ENCODE peak calls at places on chromosome 21, in nine cellular contexts. L is HuH-7; Z is NCI-H1105 treated with DMSO at 0.1 percent for 48 hours; N is bronchial epithelial cell; K is tibial nerve; E is fibroblast of mammary gland; X is skeletal muscle cell; P is activated T-cell treated with anti-CD3 and anti-CD28 coated beads for 1 hour; D is stimulated activated CD4-positive, alpha-beta T cell treated with anti-CD3 and anti-CD28 coated beads, Interleukin-12 subunit alpha, Interleukin-12 subunit beta, amount 100 ng/mL, for 4 hours. I is an unnamed sample.
A peak's percentile ranks its signal among the peaks of the same experiment; 100 is the strongest.

GRCh38 chr21:44764319-44765230 is 37.0 kb downstream of the UBE2G2 start:
- DNase-seq in E (no peak), D (no peak), Z (no peak), P (no peak), X (no peak), L (no peak), N (no peak), K (no peak), I (no peak)

GRCh38 chr21:28818663-28819278 is 173.9 kb downstream of the LTN1 start:
- DNase-seq in Z (no peak), X (peak; percentile 19), K (no peak), E (peak; percentile 64), L (no peak), N (no peak), P (no peak), D (no peak), I (no peak)

GRCh38 chr21:16239659-16240265 is 510.0 kb downstream of the USP25 start:
- DNase-seq in K (no peak), X (no peak), E (peak; percentile 8), N (no peak), D (no peak), Z (no peak), L (no peak), P (no peak), I (no peak)

GRCh38 chr21:45040114-45040715 is 34.2 kb upstream of the ADARB1 start:
- DNase-seq in D (no peak), X (no peak), P (no peak), K (no peak), L (no peak), N (no peak), Z (no peak), E (no peak), I (no peak)

GRCh38 chr21:34521561-34521960 is 9.6 kb upstream of the KCNE1 start:
- DNase-seq in N (no peak), D (no peak), P (no peak), Z (no peak), L (no peak), X (no peak), E (no peak), K (no peak), I (no peak)

GRCh38 chr21:29741761-29742160 is 198.0 kb downstream of the GRIK1 start:
- DNase-seq in E (no peak), N (no peak), L (no peak), X (no peak), Z (no peak), D (no peak), K (no peak), P (no peak), I (no peak)

GRCh38 chr21:17921579-17922530 is 102.7 kb upstream of the C21orf91 start:
- DNase-seq in E (peak; percentile 99), K (no peak), P (no peak), N (peak; percentile 99), L (no peak), D (no peak), Z (no peak), X (peak; percentile 69), I (no peak)

GRCh38 chr21:32257952-32258785 is 20.7 kb downstream of the MIS18A start:
- DNase-seq in L (peak; percentile 71), Z (peak; percentile 78), P (no peak), K (peak; percentile 58), D (no peak), N (peak; percentile 61), E (peak; percentile 83), X (peak; percentile 36), I (no peak)

GRCh38 chr21:33937931-33938339 is 22.3 kb upstream of the ATP5PO start:
- DNase-seq in E (no peak), L (no peak), Z (no peak), K (no peak), X (no peak), N (no peak), D (no peak), P (no peak), I (peak; percentile 33)

GRCh38 chr21:38181101-38181500 is 75.7 kb upstream of the KCNJ15 start:
- DNase-seq in Z (no peak), K (no peak), E (peak; percentile 71), D (no peak), P (no peak), L (no peak), X (no peak), N (peak; percentile 63), I (no peak)

GRCh38 chr21:14582934-14583628 is 37.0 kb upstream of the SAMSN1 start:
- DNase-seq in Z (no peak), N (no peak), E (no peak), P (no peak), D (no peak), L (no peak), X (no peak), K (no peak), I (no peak)

GRCh38 chr21:45950740-45951515 is 30.6 kb upstream of the COL6A1 start:
- DNase-seq in K (no peak), L (no peak), E (peak; percentile 65), N (no peak), D (no peak), Z (peak; percentile 70), P (no peak), X (no peak), I (no peak)

GRCh38 chr21:45283611-45284455 is 3.9 kb downstream of the POFUT2 start:
- DNase-seq in L (no peak), D (no peak), P (no peak), E (no peak), X (no peak), N (no peak), K (peak; percentile 7), Z (no peak), I (no peak)

GRCh38 chr21:45412909-45413581 is 8.1 kb downstream of the COL18A1 start:
- DNase-seq in L (no peak), N (no peak), X (no peak), K (no peak), D (no peak), P (no peak), E (no peak), Z (no peak), I (no peak)

GRCh38 chr21:27804515-27804914 is 837.6 kb upstream of the ADAMTS5 start:
- DNase-seq in E (no peak), K (no peak), X (no peak), N (no peak), D (no peak), Z (no peak), P (no peak), L (no peak), I (no peak)

GRCh38 chr21:42261832-42262200 is 42.9 kb downstream of the ABCG1 start:
- DNase-seq in E (no peak), L (no peak), P (no peak), D (no peak), Z (no peak), K (no peak), N (no peak), X (no peak), I (no peak)

GRCh38 chr21:43866659-43867331 is 1.8 kb downstream of the AGPAT3 start:
- DNase-seq in L (peak; percentile 84), P (peak; percentile 36), E (no peak), N (peak; percentile 40), Z (no peak), K (no peak), X (no peak), D (peak; percentile 52), I (peak; percentile 58)

GRCh38 chr21:42438316-42439205 is 34.9 kb downstream of the UBASH3A start:
- DNase-seq in L (no peak), N (no peak), P (no peak), K (no peak), D (no peak), X (no peak), E (no peak), Z (no peak), I (no peak)

GRCh38 chr21:45479691-45480675 is 62.3 kb downstream of the SLC19A1 start:
- DNase-seq in E (no peak), D (peak; percentile 20), X (no peak), Z (no peak), P (no peak), N (no peak), K (no peak), L (no peak), I (no peak)

GRCh38 chr21:33870768-33871167 is 44.8 kb downstream of the ATP5PO start:
- DNase-seq in P (no peak), D (no peak), N (no peak), E (no peak), L (no peak), K (no peak), X (no peak), Z (no peak), I (no peak)

GRCh38 chr21:37564341-37564923 is 197.9 kb downstream of the DYRK1A start:
- DNase-seq in X (peak; percentile 98), D (peak; percentile 81), N (peak; percentile 99), Z (peak; percentile 70), E (peak; percentile 99), L (peak; percentile 37), K (peak; percentile 27), P (peak; percentile 73), I (peak; percentile 88)